ENCODE peak calls at places on chromosomes 12 and 14, in seven cellular contexts. One of them, this sample, is unnamed.

GRCh38 chr14:62957562-62957961 is 87.7 kb downstream of the KCNH5 start:
- DNase-seq in coronary artery: no peak
- DNase-seq in EL: peak
- DNase-seq in naive thymus-derived CD4-positive, alpha-beta T cell: no peak
- DNase-seq in Panc1: no peak
- DNase-seq in GM12892: no peak
- DNase-seq in smooth muscle cell of the brain vasculature: no peak
- DNase-seq in this sample: peak

GRCh38 chr12:59185291-59185690 is 265.0 kb upstream of the LRIG3 start:
- DNase-seq in coronary artery: no peak
- DNase-seq in EL: no peak
- DNase-seq in naive thymus-derived CD4-positive, alpha-beta T cell: no peak
- DNase-seq in Panc1: no peak
- DNase-seq in GM12892: no peak
- DNase-seq in smooth muscle cell of the brain vasculature: no peak
- DNase-seq in this sample: no peak

GRCh38 chr12:55728185-55728931 is 451 bp downstream of the CD63 start:
- DNase-seq in coronary artery: no peak
- DNase-seq in EL: peak
- DNase-seq in naive thymus-derived CD4-positive, alpha-beta T cell: no peak
- DNase-seq in Panc1: no peak
- DNase-seq in GM12892: no peak
- DNase-seq in smooth muscle cell of the brain vasculature: no peak
- DNase-seq in this sample: no peak

GRCh38 chr12:6824085-6824800 is 2.6 kb downstream of the GPR162 start:
- DNase-seq in coronary artery: no peak
- DNase-seq in EL: no peak
- DNase-seq in naive thymus-derived CD4-positive, alpha-beta T cell: no peak
- DNase-seq in Panc1: no peak
- DNase-seq in GM12892: no peak
- DNase-seq in smooth muscle cell of the brain vasculature: no peak
- DNase-seq in this sample: no peak

GRCh38 chr12:62263956-62264355 is 3.8 kb downstream of the USP15 start:
- DNase-seq in coronary artery: no peak
- DNase-seq in EL: no peak
- DNase-seq in naive thymus-derived CD4-positive, alpha-beta T cell: no peak
- DNase-seq in Panc1: no peak
- DNase-seq in GM12892: no peak
- DNase-seq in smooth muscle cell of the brain vasculature: no peak
- DNase-seq in this sample: no peak

GRCh38 chr12:93089805-93090569 is 160.9 kb upstream of the EEA1 start:
- DNase-seq in coronary artery: no peak
- DNase-seq in EL: peak
- DNase-seq in naive thymus-derived CD4-positive, alpha-beta T cell: peak
- DNase-seq in Panc1: peak
- DNase-seq in GM12892: no peak
- DNase-seq in smooth muscle cell of the brain vasculature: peak
- DNase-seq in this sample: peak

GRCh38 chr12:42039146-42039545 is 105.5 kb downstream of the GXYLT1 start:
- DNase-seq in coronary artery: no peak
- DNase-seq in EL: peak
- DNase-seq in naive thymus-derived CD4-positive, alpha-beta T cell: no peak
- DNase-seq in Panc1: no peak
- DNase-seq in GM12892: no peak
- DNase-seq in smooth muscle cell of the brain vasculature: no peak
- DNase-seq in this sample: no peak

GRCh38 chr14:22070119-22070982 is 396.7 kb upstream of the OR4E1 start:
- DNase-seq in coronary artery: no peak
- DNase-seq in EL: no peak
- DNase-seq in naive thymus-derived CD4-positive, alpha-beta T cell: peak
- DNase-seq in Panc1: no peak
- DNase-seq in GM12892: no peak
- DNase-seq in smooth muscle cell of the brain vasculature: no peak
- DNase-seq in this sample: no peak

GRCh38 chr12:108778053-108778452 is 46.7 kb upstream of the CORO1C start:
- DNase-seq in coronary artery: no peak
- DNase-seq in EL: no peak
- DNase-seq in naive thymus-derived CD4-positive, alpha-beta T cell: no peak
- DNase-seq in Panc1: no peak
- DNase-seq in GM12892: no peak
- DNase-seq in smooth muscle cell of the brain vasculature: no peak
- DNase-seq in this sample: no peak

GRCh38 chr14:102430212-102430908 is 67.6 kb downstream of the TECPR2 start:
- DNase-seq in coronary artery: no peak
- DNase-seq in EL: no peak
- DNase-seq in naive thymus-derived CD4-positive, alpha-beta T cell: no peak
- DNase-seq in Panc1: no peak
- DNase-seq in GM12892: no peak
- DNase-seq in smooth muscle cell of the brain vasculature: no peak
- DNase-seq in this sample: no peak

GRCh38 chr14:70624972-70625371 is 16.7 kb upstream of the TTC9 start:
- DNase-seq in coronary artery: no peak
- DNase-seq in EL: no peak
- DNase-seq in naive thymus-derived CD4-positive, alpha-beta T cell: no peak
- DNase-seq in Panc1: no peak
- DNase-seq in GM12892: no peak
- DNase-seq in smooth muscle cell of the brain vasculature: no peak
- DNase-seq in this sample: no peak

GRCh38 chr14:64726585-64726890 is 22.3 kb downstream of the PLEKHG3 start:
- DNase-seq in coronary artery: no peak
- DNase-seq in EL: peak
- DNase-seq in naive thymus-derived CD4-positive, alpha-beta T cell: no peak
- DNase-seq in Panc1: no peak
- DNase-seq in GM12892: no peak
- DNase-seq in smooth muscle cell of the brain vasculature: no peak
- DNase-seq in this sample: peak

GRCh38 chr14:85501751-85502150 is 28.2 kb upstream of the FLRT2 start:
- DNase-seq in coronary artery: no peak
- DNase-seq in EL: no peak
- DNase-seq in naive thymus-derived CD4-positive, alpha-beta T cell: no peak
- DNase-seq in Panc1: no peak
- DNase-seq in GM12892: no peak
- DNase-seq in smooth muscle cell of the brain vasculature: no peak
- DNase-seq in this sample: no peak

GRCh38 chr14:68896132-68896531 is 83.0 kb downstream of the ACTN1 start:
- DNase-seq in coronary artery: peak
- DNase-seq in EL: no peak
- DNase-seq in naive thymus-derived CD4-positive, alpha-beta T cell: no peak
- DNase-seq in Panc1: no peak
- DNase-seq in GM12892: no peak
- DNase-seq in smooth muscle cell of the brain vasculature: no peak
- DNase-seq in this sample: no peak

This sample was measured in keratinocyte.